ENCODE peak calls at places on chromosomes 4 and X, in nine cellular contexts. T is NCI-H187 treated with DMSO at 0.1 percent for 48 hours; Y is heart right ventricle; M is stimulated activated effector memory CD8-positive, alpha-beta T cell treated with anti-CD3 and anti-CD28 coated beads, Interleukin-12 subunit alpha, Interleukin-12 subunit beta, amount 100 ng/mL, for 72 hours; J is fibroblast of lung; O is pancreas; I is COR-L47; S is T-helper 1 cell; B is LoVo. X is an unnamed sample.

GRCh38 chr4:41160010-41160789 is 54.1 kb downstream of the APBB2 start:
- DNase-seq in M (no peak), T (no peak), O (no peak), I (no peak), B (no peak), S (no peak), Y (no peak), J (peak), X (peak)

GRCh38 chr4:184889683-184890082 is 63.9 kb upstream of the ACSL1 start:
- DNase-seq in T (no peak), M (no peak), J (no peak), O (no peak), Y (no peak), S (no peak), I (no peak), B (no peak), X (no peak)

GRCh38 chr4:1417522-1418390 is 11.5 kb upstream of the NKX1-1 start:
- DNase-seq in B (peak), O (peak), M (peak), Y (no peak), T (no peak), I (no peak), S (no peak), J (no peak), X (peak)

GRCh38 chr4:8439914-8440490 is 521 bp downstream of the ACOX3 start:
- DNase-seq in I (no peak), T (no peak), Y (no peak), B (peak), J (no peak), S (no peak), M (peak), O (no peak), X (peak)

GRCh38 chr4:165879581-165879980 is 6.5 kb downstream of the TLL1 start:
- DNase-seq in Y (no peak), B (no peak), O (no peak), T (no peak), I (no peak), J (no peak), M (no peak), S (no peak), X (no peak)

GRCh38 chrX:19649227-19650009 is 134.1 kb upstream of the MAP3K15 start:
- DNase-seq in J (peak), M (no peak), S (no peak), I (no peak), T (no peak), Y (no peak), B (no peak), O (no peak), X (no peak)

GRCh38 chr4:100649478-100649877 is 131.7 kb upstream of the EMCN start:
- DNase-seq in I (no peak), S (no peak), T (no peak), M (no peak), Y (no peak), O (no peak), J (no peak), B (no peak), X (no peak)

GRCh38 chrX:68358679-68359078 is 74.6 kb downstream of the OPHN1 start:
- DNase-seq in S (no peak), Y (no peak), I (no peak), J (no peak), T (no peak), O (no peak), B (no peak), M (no peak), X (no peak)

GRCh38 chrX:39629001-39629400 is 468.8 kb downstream of the BCOR start:
- DNase-seq in O (no peak), M (no peak), T (no peak), B (no peak), Y (no peak), I (no peak), J (no peak), S (no peak), X (no peak)

GRCh38 chrX:63835361-63835760 is 50.3 kb upstream of the ARHGEF9 start:
- DNase-seq in O (no peak), M (no peak), T (no peak), I (no peak), S (no peak), B (no peak), Y (no peak), J (no peak), X (no peak)

GRCh38 chr4:8264106-8264505 is 5.4 kb upstream of the HTRA3 start:
- DNase-seq in B (no peak), Y (no peak), M (no peak), I (no peak), O (no peak), S (no peak), J (no peak), T (no peak), X (no peak)

GRCh38 chrX:103446665-103447302 is 70.4 kb downstream of the BEX3 start:
- DNase-seq in B (no peak), Y (no peak), O (no peak), T (no peak), S (no peak), I (no peak), M (no peak), J (no peak), X (peak)

GRCh38 chr4:1901127-1901526 is 29.9 kb downstream of the NSD2 start:
- DNase-seq in T (no peak), O (no peak), Y (no peak), J (no peak), S (no peak), M (no peak), B (no peak), I (no peak), X (no peak)

GRCh38 chr4:76434901-76435688 is at the start of gene SHROOM3:
- DNase-seq in I (no peak), B (no peak), S (no peak), Y (no peak), T (no peak), J (no peak), M (no peak), O (no peak), X (peak)

GRCh38 chr4:71163317-71163716 is 169.9 kb downstream of the DCK start:
- DNase-seq in S (no peak), M (no peak), T (no peak), O (no peak), Y (no peak), J (no peak), B (no peak), I (no peak), X (no peak)

GRCh38 chr4:88033309-88033708 is 25.9 kb downstream of the PKD2 start:
- DNase-seq in I (peak), Y (peak), O (no peak), M (no peak), J (peak), S (peak), T (no peak), B (peak), X (peak)

X was measured in endodermal cell.